ENCODE peak calls at places on chromosomes 16 and 17, in four cellular contexts. V, E, O and U are unnamed samples.

GRCh38 chr17:42142371-42142896 is 12.4 kb downstream of the RAB5C start:
- DNase-seq in V (no peak), E (no peak), O (no peak), U (no peak)

GRCh38 chr17:76709077-76709950 is 1.5 kb downstream of the MXRA7 start:
- DNase-seq in V (peak), E (no peak), O (peak), U (peak)

GRCh38 chr17:42347198-42347597 is 41.0 kb downstream of the STAT3 start:
- DNase-seq in V (peak), E (no peak), O (no peak), U (peak)

GRCh38 chr17:43366809-43367587 is 31.8 kb upstream of the ARL4D start:
- DNase-seq in V (no peak), E (no peak), O (peak), U (no peak)

GRCh38 chr16:24670623-24671454 is 58.6 kb upstream of the TNRC6A start:
- DNase-seq in V (no peak), E (no peak), O (peak), U (peak)

GRCh38 chr17:40451420-40451819 is 8.2 kb downstream of the IGFBP4 start:
- DNase-seq in V (no peak), E (no peak), O (no peak), U (peak)

GRCh38 chr17:37743875-37744632 is 805 bp downstream of the HNF1B start:
- DNase-seq in V (peak), E (no peak), O (peak), U (peak)

GRCh38 chr17:20095366-20096080 is 86.4 kb downstream of the SPECC1 start:
- DNase-seq in V (peak), E (no peak), O (peak), U (no peak)

GRCh38 chr16:28879261-28879840 is 1.1 kb downstream of the ATP2A1 start:
- DNase-seq in V (no peak), E (no peak), O (no peak), U (peak)

GRCh38 chr17:2214887-2215615 is 88.5 kb downstream of the SMG6 start:
- DNase-seq in V (no peak), E (no peak), O (no peak), U (no peak)

GRCh38 chr16:3656491-3657468 is 2.3 kb downstream of the DNASE1 start:
- DNase-seq in V (no peak), E (no peak), O (no peak), U (no peak)

DNA sequence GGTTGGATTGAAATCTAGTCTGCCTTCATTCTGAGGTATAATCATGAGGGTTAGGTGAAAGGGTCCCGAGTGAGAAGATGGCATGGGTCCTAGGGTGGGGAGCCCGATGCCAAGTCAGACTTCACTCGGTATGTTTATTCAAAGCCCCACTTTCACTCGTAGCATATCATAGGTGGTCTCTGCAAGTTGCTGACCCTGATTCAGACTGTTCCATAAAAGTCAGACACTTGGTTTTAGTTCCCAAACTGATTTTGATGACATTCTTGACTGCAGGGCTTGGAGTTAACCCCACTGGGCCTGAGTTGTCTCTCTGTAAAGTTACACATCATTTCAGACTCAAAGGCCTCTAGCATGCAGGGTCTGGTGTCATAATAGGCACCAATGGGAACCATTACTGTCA is 17.8 kb downstream of the HAPSTR1 start:
- DNase-seq in V (no peak), E (no peak), O (no peak), U (no peak)
- H3K27ac ChIP-seq in V (no peak), E (no peak), O (peak), U (no peak)

GRCh38 chr17:58626905-58627304 is 64.9 kb downstream of the TEX14 start:
- DNase-seq in V (no peak), E (no peak), O (no peak), U (no peak)

GRCh38 chr17:58637011-58637570 is 54.8 kb downstream of the TEX14 start:
- DNase-seq in V (no peak), E (no peak), O (no peak), U (no peak)

GRCh38 chr17:58630883-58631522 is 60.8 kb downstream of the TEX14 start:
- DNase-seq in V (peak), E (peak), O (peak), U (peak)

GRCh38 chr17:58632324-58633314 is 59.2 kb downstream of the TEX14 start:
- DNase-seq in V (no peak), E (no peak), O (peak), U (no peak)

GRCh38 chr17:58631523-58632323 is 60.1 kb downstream of the TEX14 start:
- DNase-seq in V (peak), E (peak), O (peak), U (peak)
- TF ChIP-seq CTCF in V (no peak), E (no peak), O (no peak), U (no peak)

GRCh38 chr16:88974641-88975215 is 2.3 kb downstream of the CBFA2T3 start:
- DNase-seq in V (no peak), E (no peak), O (no peak), U (no peak)
- H3K27ac ChIP-seq in V (no peak), E (no peak), O (no peak), U (no peak)

GRCh38 chr16:87731607-87732006 is 34.2 kb downstream of the KLHDC4 start:
- DNase-seq in V (no peak), E (no peak), O (no peak), U (no peak)

GRCh38 chr16:87736003-87736382 is 29.8 kb downstream of the KLHDC4 start:
- DNase-seq in V (no peak), E (no peak), O (no peak), U (no peak)

GRCh38 chr16:87734644-87735043 is 31.1 kb downstream of the KLHDC4 start:
- DNase-seq in V (no peak), E (no peak), O (peak), U (no peak)

GRCh38 chr16:87733190-87733589 is 32.6 kb downstream of the KLHDC4 start:
- DNase-seq in V (no peak), E (no peak), O (no peak), U (no peak)

GRCh38 chr16:87735270-87736002 is 30.4 kb downstream of the KLHDC4 start:
- DNase-seq in V (no peak), E (no peak), O (no peak), U (no peak)
- TF ChIP-seq CTCF in V (no peak), E (no peak), O (no peak), U (no peak)